ENCODE peak calls at places on chromosomes 4 and X, in four cellular contexts. One of them, this sample, is unnamed.

GRCh38 chrX:307261-308111 is 11.1 kb downstream of the GTPBP6 start:
- DNase-seq in astrocyte: no peak
- DNase-seq in CD8-positive, alpha-beta T cell: no peak
- DNase-seq in mesendoderm: no peak
- DNase-seq in this sample: no peak

GRCh38 chrX:51891821-51892551 is 1.4 kb upstream of the MAGED1 start:
- DNase-seq in mesendoderm: peak; percentile 41
- DNase-seq in CD8-positive, alpha-beta T cell: no peak
- DNase-seq in astrocyte: peak; percentile 75
- DNase-seq in this sample: peak; percentile 24

GRCh38 chr4:39889226-39889625 is 88.5 kb downstream of the PDS5A start:
- DNase-seq in mesendoderm: no peak
- DNase-seq in CD8-positive, alpha-beta T cell: no peak
- DNase-seq in astrocyte: no peak
- DNase-seq in this sample: no peak

GRCh38 chr4:6095023-6095817 is 77.0 kb upstream of the C4orf50 start:
- DNase-seq in CD8-positive, alpha-beta T cell: no peak
- DNase-seq in mesendoderm: no peak
- DNase-seq in astrocyte: peak; percentile 12
- DNase-seq in this sample: no peak

GRCh38 chr4:156962551-156962974 is 9.0 kb downstream of the PDGFC start:
- DNase-seq in CD8-positive, alpha-beta T cell: no peak
- DNase-seq in mesendoderm: no peak
- DNase-seq in astrocyte: peak; percentile 89
- DNase-seq in this sample: no peak

GRCh38 chr4:186932631-186933150 is 209.0 kb upstream of the FAT1 start:
- DNase-seq in CD8-positive, alpha-beta T cell: no peak
- DNase-seq in astrocyte: peak; percentile 96
- DNase-seq in mesendoderm: no peak
- DNase-seq in this sample: no peak

GRCh38 chrX:18410038-18410437 is 15.4 kb upstream of the CDKL5 start:
- DNase-seq in astrocyte: peak; percentile 19
- DNase-seq in CD8-positive, alpha-beta T cell: no peak
- DNase-seq in mesendoderm: peak; percentile 46
- DNase-seq in this sample: no peak

GRCh38 chr4:176189891-176190795 is 5.2 kb downstream of the SPATA4 start:
- DNase-seq in CD8-positive, alpha-beta T cell: no peak
- DNase-seq in mesendoderm: no peak
- DNase-seq in astrocyte: peak; percentile 21
- DNase-seq in this sample: no peak

GRCh38 chr4:105996845-105997244 is 101.6 kb downstream of the NPNT start:
- DNase-seq in astrocyte: no peak
- DNase-seq in mesendoderm: no peak
- DNase-seq in CD8-positive, alpha-beta T cell: no peak
- DNase-seq in this sample: no peak

GRCh38 chrX:46912673-46913491 is 661 bp downstream of the JADE3 start:
- DNase-seq in CD8-positive, alpha-beta T cell: peak; percentile 4
- DNase-seq in mesendoderm: peak; percentile 78
- DNase-seq in astrocyte: no peak
- DNase-seq in this sample: no peak

GRCh38 chr4:185865901-185866328 is 53.9 kb upstream of the SORBS2 start:
- DNase-seq in astrocyte: peak; percentile 86
- DNase-seq in CD8-positive, alpha-beta T cell: no peak
- DNase-seq in mesendoderm: no peak
- DNase-seq in this sample: no peak

GRCh38 chr4:154049457-154050181 is 260.7 kb upstream of the SFRP2 start:
- DNase-seq in astrocyte: peak; percentile 39
- DNase-seq in CD8-positive, alpha-beta T cell: no peak
- DNase-seq in mesendoderm: peak; percentile 79
- DNase-seq in this sample: no peak

GRCh38 chr4:721261-722171 is 15.9 kb downstream of the PCGF3 start:
- DNase-seq in mesendoderm: no peak
- DNase-seq in astrocyte: no peak
- DNase-seq in CD8-positive, alpha-beta T cell: no peak
- DNase-seq in this sample: no peak

GRCh38 chrX:48456628-48457027 is 13.4 kb downstream of the SLC38A5 start:
- DNase-seq in CD8-positive, alpha-beta T cell: no peak
- DNase-seq in astrocyte: no peak
- DNase-seq in mesendoderm: no peak
- DNase-seq in this sample: no peak

GRCh38 chr4:151854731-151855130 is 93.9 kb upstream of the GATB start:
- DNase-seq in astrocyte: peak; percentile 23
- DNase-seq in CD8-positive, alpha-beta T cell: no peak
- DNase-seq in mesendoderm: no peak
- DNase-seq in this sample: no peak

GRCh38 chr4:24857996-24858395 is 54.8 kb downstream of the CCDC149 start:
- DNase-seq in CD8-positive, alpha-beta T cell: no peak
- DNase-seq in mesendoderm: no peak
- DNase-seq in astrocyte: peak; percentile 93
- DNase-seq in this sample: no peak

GRCh38 chr4:144595681-144596080 is 50.3 kb upstream of the HHIP start:
- DNase-seq in CD8-positive, alpha-beta T cell: no peak
- DNase-seq in mesendoderm: no peak
- DNase-seq in astrocyte: no peak
- DNase-seq in this sample: no peak

GRCh38 chr4:144597171-144597570 is 48.8 kb upstream of the HHIP start:
- DNase-seq in mesendoderm: peak; percentile 25
- DNase-seq in astrocyte: no peak
- DNase-seq in CD8-positive, alpha-beta T cell: no peak
- DNase-seq in this sample: no peak

GRCh38 chr4:144594471-144594986 is 51.4 kb upstream of the HHIP start:
- DNase-seq in mesendoderm: no peak
- DNase-seq in astrocyte: no peak
- DNase-seq in CD8-positive, alpha-beta T cell: no peak
- DNase-seq in this sample: no peak

DNA sequence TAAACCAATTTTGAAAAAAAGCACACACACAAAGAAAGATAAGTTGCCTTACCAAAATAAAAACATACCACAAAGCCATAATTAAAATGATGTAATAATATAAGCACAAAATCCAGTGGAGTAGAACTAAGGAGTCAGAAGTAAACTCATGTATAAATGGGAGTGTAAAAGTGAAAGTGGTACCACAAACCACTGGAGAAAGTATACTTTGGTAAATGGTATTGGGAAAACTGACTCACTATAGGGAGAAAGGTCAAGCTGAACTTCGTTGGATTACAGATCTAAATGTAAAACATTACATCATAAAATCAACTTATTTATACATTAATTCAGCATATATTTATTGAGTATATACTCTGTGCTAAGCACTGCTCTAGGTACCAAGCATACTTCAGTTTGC is 46.3 kb upstream of the HHIP start:
- DNase-seq in CD8-positive, alpha-beta T cell: no peak
- DNase-seq in astrocyte: peak; percentile 29
- DNase-seq in mesendoderm: no peak
- DNase-seq in this sample: no peak
- H3K27ac ChIP-seq in CD8-positive, alpha-beta T cell: no peak overlapping the region
- H3K27ac ChIP-seq in astrocyte: no peak overlapping the region
- H3K27ac ChIP-seq in mesendoderm: no peak overlapping the region
- H3K27ac ChIP-seq in this sample: no peak overlapping the region

GRCh38 chr4:163598028-163598427 is 103.5 kb downstream of the TMA16 start:
- DNase-seq in mesendoderm: no peak
- DNase-seq in CD8-positive, alpha-beta T cell: no peak
- DNase-seq in astrocyte: no peak
- DNase-seq in this sample: no peak
- H3K27ac ChIP-seq in mesendoderm: no peak overlapping the region
- H3K27ac ChIP-seq in CD8-positive, alpha-beta T cell: no peak overlapping the region
- H3K27ac ChIP-seq in astrocyte: no peak overlapping the region
- H3K27ac ChIP-seq in this sample: no peak overlapping the region

DNA sequence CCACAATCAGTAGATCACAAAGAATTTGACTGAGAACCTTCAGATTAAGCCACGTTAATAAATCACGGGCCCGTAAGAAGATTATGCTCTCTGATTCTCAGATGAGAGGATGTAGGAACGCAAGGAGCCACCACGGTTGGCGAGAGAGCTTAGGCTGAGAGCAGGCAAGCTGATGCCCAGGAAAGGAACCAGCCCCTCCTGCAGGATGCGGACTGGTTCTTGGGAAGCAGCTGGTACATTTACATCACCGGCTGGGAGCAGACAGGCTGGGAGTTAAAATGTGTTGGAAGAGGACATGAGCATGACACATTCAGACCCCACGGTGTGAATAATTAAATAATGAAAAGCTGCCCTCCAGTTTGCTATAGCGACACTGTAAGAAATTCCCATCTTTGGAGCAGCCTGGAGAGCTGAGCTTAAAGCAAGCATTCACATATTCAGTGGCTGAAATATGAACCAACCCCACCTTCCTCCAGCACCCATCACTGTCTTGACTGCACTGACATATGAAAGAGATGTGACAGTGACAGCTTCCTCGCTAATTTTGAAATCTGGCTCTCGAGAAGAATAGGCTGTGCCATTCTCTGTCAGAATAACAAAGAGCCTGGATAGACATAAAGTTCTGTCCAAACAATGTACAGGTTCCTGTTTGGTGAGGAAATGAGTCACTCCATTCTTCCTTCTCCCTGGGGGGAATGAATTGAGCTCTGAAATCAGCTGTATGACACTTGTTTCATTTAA is 33.1 kb downstream of the LNX1 start:
- DNase-seq in CD8-positive, alpha-beta T cell: no peak
- DNase-seq in astrocyte: peak; percentile 59
- DNase-seq in mesendoderm: peak; percentile 38
- DNase-seq in this sample: no peak
- H3K27ac ChIP-seq in CD8-positive, alpha-beta T cell: no peak overlapping the region
- H3K27ac ChIP-seq in astrocyte: peak overlapping the region; percentile 45
- H3K27ac ChIP-seq in mesendoderm: no peak overlapping the region
- H3K27ac ChIP-seq in this sample: no peak overlapping the region

DNA sequence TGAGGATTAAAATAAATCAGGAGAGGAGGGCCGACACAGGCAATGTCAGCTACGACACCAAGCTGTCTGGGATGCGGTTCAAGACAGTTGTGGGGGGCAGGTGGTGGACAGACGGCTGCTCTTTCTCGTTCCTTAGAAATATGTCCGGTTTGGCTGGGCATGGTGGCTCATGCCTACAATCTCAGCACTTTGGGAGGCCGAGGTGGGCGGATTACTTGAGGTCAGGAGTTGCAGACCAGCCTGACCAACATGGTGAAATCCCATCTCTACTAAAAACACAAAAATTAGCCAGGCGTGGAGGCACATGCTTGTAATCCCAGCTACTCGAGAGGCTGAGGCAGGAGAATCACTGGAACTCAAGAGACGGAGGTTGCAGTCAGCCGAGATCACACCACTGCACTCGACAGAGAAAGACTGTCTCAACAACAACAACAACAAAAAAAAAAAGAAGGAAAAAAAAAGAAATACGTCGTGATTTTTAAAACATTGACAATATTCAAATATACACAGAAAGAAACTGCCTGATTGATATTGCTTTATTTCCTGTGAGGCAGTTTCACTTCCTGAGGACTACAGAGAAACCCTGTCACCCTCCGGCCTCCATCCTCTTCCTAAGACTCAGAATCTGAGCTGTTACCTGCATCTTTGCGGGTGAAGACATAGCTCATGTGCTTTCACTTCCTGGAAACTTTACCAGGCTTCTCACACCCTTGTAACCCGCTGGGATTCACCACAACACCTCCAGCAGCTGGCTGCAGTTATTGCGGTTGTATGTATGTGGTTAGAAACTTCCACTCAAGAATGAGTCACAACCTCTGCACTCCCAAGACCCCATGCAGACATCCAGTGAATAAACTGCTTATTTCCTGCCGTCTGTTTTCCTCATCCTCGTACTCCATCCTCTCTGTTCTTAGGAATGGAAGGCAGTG is 63.8 kb upstream of the STS start:
- DNase-seq in CD8-positive, alpha-beta T cell: peak; percentile 32
- DNase-seq in mesendoderm: peak; percentile 59
- DNase-seq in astrocyte: peak; percentile 99
- DNase-seq in this sample: no peak
- H3K27ac ChIP-seq in CD8-positive, alpha-beta T cell: no peak overlapping the region
- H3K27ac ChIP-seq in mesendoderm: no peak overlapping the region
- H3K27ac ChIP-seq in astrocyte: no peak overlapping the region
- H3K27ac ChIP-seq in this sample: no peak overlapping the region

GRCh38 chr4:88953400-88953799 is 103.6 kb downstream of the FAM13A start:
- DNase-seq in astrocyte: no peak
- DNase-seq in mesendoderm: no peak
- DNase-seq in CD8-positive, alpha-beta T cell: no peak
- DNase-seq in this sample: no peak

GRCh38 chr4:88952081-88952480 is 104.9 kb downstream of the FAM13A start:
- DNase-seq in CD8-positive, alpha-beta T cell: no peak
- DNase-seq in astrocyte: no peak
- DNase-seq in mesendoderm: no peak
- DNase-seq in this sample: no peak

GRCh38 chr4:88949605-88950004 is 107.4 kb downstream of the FAM13A start:
- DNase-seq in mesendoderm: no peak
- DNase-seq in CD8-positive, alpha-beta T cell: no peak
- DNase-seq in astrocyte: no peak
- DNase-seq in this sample: no peak
- H3K27ac ChIP-seq in mesendoderm: no peak overlapping the region
- H3K27ac ChIP-seq in CD8-positive, alpha-beta T cell: no peak overlapping the region
- H3K27ac ChIP-seq in astrocyte: no peak overlapping the region
- H3K27ac ChIP-seq in this sample: no peak overlapping the region

DNA sequence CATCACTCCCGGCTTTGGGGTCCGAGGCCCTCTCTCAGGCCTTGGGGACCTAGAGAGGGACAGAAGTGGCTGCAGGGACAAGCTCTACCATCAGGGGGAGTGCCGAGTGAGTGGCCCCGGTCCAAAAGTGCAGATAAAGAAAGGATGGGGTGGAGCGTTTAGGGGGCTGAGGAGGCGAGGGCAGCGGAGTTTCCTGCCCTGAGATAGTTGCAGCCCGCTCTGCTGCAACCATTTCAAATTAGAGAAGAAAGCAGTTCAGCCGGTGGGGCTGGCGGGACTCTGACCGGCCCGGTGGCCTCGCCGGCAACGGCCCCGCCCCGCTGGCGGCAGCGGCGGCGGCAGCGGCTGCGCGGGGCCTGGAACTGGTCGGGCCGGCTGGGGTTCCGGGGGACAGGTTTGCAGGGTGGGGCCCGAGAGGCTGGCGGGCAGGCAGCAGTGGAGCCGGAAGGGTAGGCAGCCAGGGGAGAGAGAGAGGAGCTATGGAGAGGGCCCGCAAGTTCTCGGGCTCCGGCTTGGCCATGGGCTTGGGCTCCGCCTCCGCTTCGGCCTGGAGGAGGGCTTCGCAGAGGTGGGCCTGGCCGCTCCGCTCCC is 7.6 kb downstream of the DLG3 start:
- DNase-seq in CD8-positive, alpha-beta T cell: peak; percentile 42
- DNase-seq in mesendoderm: peak; percentile 64
- DNase-seq in astrocyte: no peak
- DNase-seq in this sample: peak; percentile 44
- H3K27ac ChIP-seq in CD8-positive, alpha-beta T cell: peak overlapping the region; percentile 30
- H3K27ac ChIP-seq in mesendoderm: peak overlapping the region; percentile 31
- H3K27ac ChIP-seq in astrocyte: no peak overlapping the region
- H3K27ac ChIP-seq in this sample: no peak overlapping the region